ENCODE peak calls at places on chromosomes 4 and X, in eight cellular contexts. G, U, V, Z, A, P, J and I are unnamed samples.

GRCh38 chrX:136227948-136228584 is 23.1 kb downstream of the MAP7D3 start:
- DNase-seq in G (no peak), U (no peak), V (no peak), Z (no peak), A (peak), P (no peak), J (no peak), I (no peak)

GRCh38 chrX:50579955-50580354 is 109.3 kb upstream of the DGKK start:
- DNase-seq in G (peak), U (no peak), V (peak), Z (peak), A (peak), P (peak), J (peak), I (peak)

GRCh38 chrX:95728446-95728845 is 956.2 kb upstream of the DIAPH2 start:
- DNase-seq in G (no peak), U (no peak), V (no peak), Z (no peak), A (no peak), P (no peak), J (no peak), I (no peak)

GRCh38 chr4:152605031-152605430 is 69.1 kb upstream of the FBXW7 start:
- DNase-seq in G (no peak), U (no peak), V (no peak), Z (no peak), A (no peak), P (no peak), J (no peak), I (no peak)

GRCh38 chrX:53357799-53358530 is 64.5 kb downstream of the SMC1A start:
- DNase-seq in G (no peak), U (no peak), V (peak), Z (peak), A (no peak), P (no peak), J (peak), I (no peak)

GRCh38 chrX:20274121-20274520 is 7.4 kb upstream of the RPS6KA3 start:
- DNase-seq in G (no peak), U (no peak), V (no peak), Z (no peak), A (no peak), P (no peak), J (no peak), I (no peak)

GRCh38 chr4:6128221-6128871 is 72.0 kb downstream of the JAKMIP1 start:
- DNase-seq in G (no peak), U (no peak), V (no peak), Z (no peak), A (no peak), P (no peak), J (no peak), I (no peak)

GRCh38 chrX:40465735-40466551 is 114.8 kb upstream of the ATP6AP2 start:
- DNase-seq in G (peak), U (no peak), V (no peak), Z (peak), A (no peak), P (no peak), J (no peak), I (no peak)

GRCh38 chr4:2638730-2639129 is 102.3 kb downstream of the FAM193A start:
- DNase-seq in G (no peak), U (no peak), V (no peak), Z (no peak), A (no peak), P (no peak), J (no peak), I (no peak)

GRCh38 chr4:71456841-71457240 is 118.0 kb downstream of the SLC4A4 start:
- DNase-seq in G (no peak), U (no peak), V (peak), Z (peak), A (no peak), P (no peak), J (peak), I (no peak)

GRCh38 chr4:35250771-35251170 is 993.5 kb downstream of the ARAP2 start:
- DNase-seq in G (no peak), U (no peak), V (no peak), Z (no peak), A (no peak), P (no peak), J (no peak), I (no peak)

GRCh38 chr4:85928775-85929585 is 430.9 kb downstream of the MAPK10 start:
- DNase-seq in G (no peak), U (no peak), V (no peak), Z (peak), A (no peak), P (no peak), J (peak), I (no peak)

GRCh38 chr4:1216869-1217294 is 32.0 kb downstream of the CTBP1 start:
- DNase-seq in G (peak), U (no peak), V (no peak), Z (no peak), A (peak), P (no peak), J (no peak), I (peak)

GRCh38 chrX:31836479-31836878 is 764.6 kb upstream of the FTHL17 start:
- DNase-seq in G (no peak), U (no peak), V (no peak), Z (no peak), A (no peak), P (no peak), J (no peak), I (no peak)

GRCh38 chr4:77104405-77105292 is 28.9 kb upstream of the CCNI start:
- DNase-seq in G (no peak), U (peak), V (no peak), Z (peak), A (no peak), P (peak), J (peak), I (no peak)

GRCh38 chr4:33072340-33073089 is 2352.3 kb downstream of the PCDH7 start:
- DNase-seq in G (no peak), U (no peak), V (no peak), Z (no peak), A (no peak), P (no peak), J (no peak), I (no peak)
- TF ChIP-seq CTCF in G (no peak), U (no peak), V (no peak), Z (no peak), A (no peak), P (no peak), J (no peak), I (no peak)

GRCh38 chrX:26851981-26852380 is 611.2 kb downstream of the PPP4R3C start:
- DNase-seq in G (no peak), U (no peak), V (peak), Z (peak), A (no peak), P (no peak), J (peak), I (no peak)
- TF ChIP-seq CTCF in G (no peak), U (peak), V (no peak), Z (peak), A (no peak), P (peak), J (peak), I (peak)

GRCh38 chrX:17587352-17587751 is 149.9 kb upstream of the SCML1 start:
- DNase-seq in G (no peak), U (no peak), V (no peak), Z (no peak), A (no peak), P (no peak), J (no peak), I (no peak)

GRCh38 chrX:17592117-17592516 is 145.2 kb upstream of the SCML1 start:
- DNase-seq in G (no peak), U (no peak), V (no peak), Z (no peak), A (no peak), P (no peak), J (no peak), I (no peak)

GRCh38 chrX:17591741-17592110 is 145.6 kb upstream of the SCML1 start:
- DNase-seq in G (no peak), U (no peak), V (peak), Z (peak), A (peak), P (peak), J (peak), I (no peak)

GRCh38 chrX:17588303-17588702 is 149.0 kb upstream of the SCML1 start:
- DNase-seq in G (no peak), U (no peak), V (no peak), Z (no peak), A (no peak), P (no peak), J (no peak), I (no peak)

GRCh38 chrX:17590892-17591740 is 146.2 kb upstream of the SCML1 start:
- DNase-seq in G (peak), U (no peak), V (peak), Z (peak), A (peak), P (peak), J (peak), I (peak)
- TF ChIP-seq CTCF in G (peak), U (peak), V (peak), Z (peak), A (peak), P (peak), J (peak), I (peak)

DNA sequence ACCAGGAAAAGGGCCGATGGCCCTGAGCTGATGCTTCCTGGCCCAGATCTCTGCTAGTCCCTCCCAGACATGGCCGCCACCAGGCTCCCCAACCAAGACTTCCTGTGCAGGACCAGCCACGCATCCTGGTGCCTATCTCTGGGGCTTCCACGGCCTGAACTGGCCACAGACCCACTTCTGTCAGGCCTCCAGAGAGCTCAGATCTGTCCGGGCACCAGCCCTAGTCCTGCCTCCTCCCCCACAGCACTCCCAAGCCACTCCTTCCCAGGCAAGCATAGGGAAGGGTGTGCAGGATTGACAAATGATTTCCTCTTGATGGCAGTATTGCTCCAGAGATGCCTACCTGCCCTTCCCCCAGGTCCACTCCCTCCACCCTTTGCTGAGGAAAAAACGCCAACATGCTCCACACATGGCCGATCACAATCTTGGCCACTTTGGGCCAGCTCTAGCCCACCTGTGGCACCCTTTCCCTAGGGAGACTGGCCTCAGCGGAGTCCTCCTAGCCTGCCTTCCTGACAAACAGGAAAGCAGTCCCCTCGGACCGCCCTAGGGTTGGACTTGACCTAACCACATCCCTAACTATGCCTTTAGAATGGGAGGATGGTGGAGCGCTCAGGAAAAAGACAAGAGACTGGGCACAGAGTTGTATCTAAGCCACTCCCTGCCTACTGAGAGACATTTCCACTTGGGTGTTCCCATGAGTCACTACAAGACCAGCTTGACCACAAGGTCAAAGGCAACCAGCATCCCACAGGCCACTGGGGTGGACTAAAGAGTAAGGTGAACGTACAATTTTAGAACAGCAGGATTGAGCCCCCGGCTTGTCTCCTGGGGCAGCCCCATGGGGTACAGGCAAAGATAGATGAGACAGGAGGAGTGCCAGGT is 277.5 kb upstream of the AGTR2 start:
- DNase-seq in G (no peak), U (peak), V (no peak), Z (peak), A (no peak), P (no peak), J (peak), I (no peak)
- TF ChIP-seq CTCF in G (no peak), U (no peak), V (no peak), Z (no peak), A (no peak), P (no peak), J (peak), I (no peak)